ENCODE peak calls at places on chromosome 14, in seven cellular contexts. One of them, this sample, is unnamed.

GRCh38 chr14:24098927-24099813 is 5.1 kb downstream of the PCK2 start:
- DNase-seq in stimulated activated CD4-positive, alpha-beta T cell treated with anti-CD3 and anti-CD28 coated beads, Interleukin-15, amount 100 ng/mL, for 24 hours: no peak
- DNase-seq in AG04450: no peak
- DNase-seq in heart left ventricle: no peak
- DNase-seq in NCI-H187 treated with DMSO at 0.1 percent for 48 hours: no peak
- DNase-seq in suprapubic skin: no peak
- DNase-seq in pancreas: peak; percentile 94
- DNase-seq in this sample: no peak

GRCh38 chr14:104594310-104595046 is 10.1 kb downstream of the TMEM179 start:
- DNase-seq in NCI-H187 treated with DMSO at 0.1 percent for 48 hours: no peak
- DNase-seq in stimulated activated CD4-positive, alpha-beta T cell treated with anti-CD3 and anti-CD28 coated beads, Interleukin-15, amount 100 ng/mL, for 24 hours: no peak
- DNase-seq in AG04450: no peak
- DNase-seq in pancreas: no peak
- DNase-seq in heart left ventricle: no peak
- DNase-seq in suprapubic skin: no peak
- DNase-seq in this sample: peak; percentile 9

GRCh38 chr14:64244279-64244678 is 49.9 kb downstream of the ESR2 start:
- DNase-seq in stimulated activated CD4-positive, alpha-beta T cell treated with anti-CD3 and anti-CD28 coated beads, Interleukin-15, amount 100 ng/mL, for 24 hours: no peak
- DNase-seq in heart left ventricle: no peak
- DNase-seq in AG04450: no peak
- DNase-seq in NCI-H187 treated with DMSO at 0.1 percent for 48 hours: no peak
- DNase-seq in suprapubic skin: no peak
- DNase-seq in pancreas: no peak
- DNase-seq in this sample: no peak

GRCh38 chr14:81315344-81315743 is 84.8 kb downstream of the STON2 start:
- DNase-seq in NCI-H187 treated with DMSO at 0.1 percent for 48 hours: no peak
- DNase-seq in stimulated activated CD4-positive, alpha-beta T cell treated with anti-CD3 and anti-CD28 coated beads, Interleukin-15, amount 100 ng/mL, for 24 hours: no peak
- DNase-seq in pancreas: no peak
- DNase-seq in suprapubic skin: no peak
- DNase-seq in AG04450: no peak
- DNase-seq in heart left ventricle: no peak
- DNase-seq in this sample: no peak

GRCh38 chr14:57865450-57866198 is at the start of gene SLC35F4:
- DNase-seq in pancreas: no peak
- DNase-seq in NCI-H187 treated with DMSO at 0.1 percent for 48 hours: no peak
- DNase-seq in suprapubic skin: no peak
- DNase-seq in AG04450: no peak
- DNase-seq in stimulated activated CD4-positive, alpha-beta T cell treated with anti-CD3 and anti-CD28 coated beads, Interleukin-15, amount 100 ng/mL, for 24 hours: peak; percentile 7
- DNase-seq in heart left ventricle: no peak
- DNase-seq in this sample: peak; percentile 35

GRCh38 chr14:57189070-57189469 is 79.6 kb downstream of the EXOC5 start:
- DNase-seq in AG04450: no peak
- DNase-seq in stimulated activated CD4-positive, alpha-beta T cell treated with anti-CD3 and anti-CD28 coated beads, Interleukin-15, amount 100 ng/mL, for 24 hours: no peak
- DNase-seq in suprapubic skin: no peak
- DNase-seq in heart left ventricle: no peak
- DNase-seq in pancreas: no peak
- DNase-seq in NCI-H187 treated with DMSO at 0.1 percent for 48 hours: no peak
- DNase-seq in this sample: no peak

GRCh38 chr14:68598621-68599447 is 194.0 kb downstream of the ZFP36L1 start:
- DNase-seq in pancreas: peak; percentile 88
- DNase-seq in suprapubic skin: peak; percentile 77
- DNase-seq in heart left ventricle: peak; percentile 73
- DNase-seq in NCI-H187 treated with DMSO at 0.1 percent for 48 hours: no peak
- DNase-seq in stimulated activated CD4-positive, alpha-beta T cell treated with anti-CD3 and anti-CD28 coated beads, Interleukin-15, amount 100 ng/mL, for 24 hours: no peak
- DNase-seq in AG04450: peak; percentile 86
- DNase-seq in this sample: peak; percentile 81

GRCh38 chr14:96051642-96052540 is 12.7 kb downstream of the C14orf132 start:
- DNase-seq in suprapubic skin: no peak
- DNase-seq in heart left ventricle: peak; percentile 5
- DNase-seq in pancreas: no peak
- DNase-seq in AG04450: no peak
- DNase-seq in stimulated activated CD4-positive, alpha-beta T cell treated with anti-CD3 and anti-CD28 coated beads, Interleukin-15, amount 100 ng/mL, for 24 hours: peak; percentile 6
- DNase-seq in NCI-H187 treated with DMSO at 0.1 percent for 48 hours: no peak
- DNase-seq in this sample: no peak

GRCh38 chr14:72129283-72129682 is 197.1 kb downstream of the RGS6 start:
- DNase-seq in stimulated activated CD4-positive, alpha-beta T cell treated with anti-CD3 and anti-CD28 coated beads, Interleukin-15, amount 100 ng/mL, for 24 hours: no peak
- DNase-seq in AG04450: no peak
- DNase-seq in NCI-H187 treated with DMSO at 0.1 percent for 48 hours: no peak
- DNase-seq in suprapubic skin: no peak
- DNase-seq in pancreas: peak; percentile 55
- DNase-seq in heart left ventricle: no peak
- DNase-seq in this sample: no peak